ENCODE peak calls at places on chromosomes 13 and 19, in six cellular contexts. M is cardiac muscle cell, T is psoas muscle, Q is tibial nerve, L is MCF 10A, Y is progenitor cell of endocrine pancreas. E is an unnamed sample.

GRCh38 chr13:40668335-40668734 is 1.9 kb upstream of the FOXO1 start:
- DNase-seq in M (peak; percentile 41), T (peak; percentile 79), Q (peak; percentile 63), L (no peak), Y (no peak), E (peak; percentile 28)

GRCh38 chr13:85040176-85040660 is 759.0 kb downstream of the SLITRK6 start:
- DNase-seq in M (no peak), T (no peak), Q (no peak), L (no peak), Y (no peak), E (no peak)

GRCh38 chr13:22168437-22168836 is 497.6 kb downstream of the FGF9 start:
- DNase-seq in M (no peak), T (no peak), Q (no peak), L (no peak), Y (no peak), E (no peak)

GRCh38 chr13:41587490-41587889 is 130.1 kb downstream of the RGCC start:
- DNase-seq in M (no peak), T (no peak), Q (no peak), L (no peak), Y (no peak), E (no peak)

GRCh38 chr13:89695343-89696257 is 1651.9 kb upstream of the MIR17HG start:
- DNase-seq in M (peak; percentile 60), T (no peak), Q (peak; percentile 35), L (peak; percentile 66), Y (peak; percentile 42), E (peak; percentile 62)

GRCh38 chr13:46831588-46832194 is 34.7 kb upstream of the ESD start:
- DNase-seq in M (peak; percentile 71), T (no peak), Q (peak; percentile 69), L (peak; percentile 62), Y (peak; percentile 27), E (peak; percentile 38)

GRCh38 chr19:37243206-37243632 is 25.2 kb downstream of the ZNF383 start:
- DNase-seq in M (no peak), T (no peak), Q (no peak), L (peak; percentile 2), Y (no peak), E (no peak)

GRCh38 chr13:20489185-20489820 is 36.4 kb downstream of the CRYL1 start:
- DNase-seq in M (no peak), T (no peak), Q (peak; percentile 50), L (no peak), Y (no peak), E (no peak)

GRCh38 chr13:35349673-35350278 is 126.7 kb downstream of the MAB21L1 start:
- DNase-seq in M (peak; percentile 25), T (no peak), Q (no peak), L (peak; percentile 11), Y (no peak), E (no peak)

GRCh38 chr13:35107535-35107934 is 165.5 kb downstream of the NBEA start:
- DNase-seq in M (no peak), T (no peak), Q (no peak), L (no peak), Y (no peak), E (no peak)

GRCh38 chr19:5436101-5436947 is 18.9 kb upstream of the ZNRF4 start:
- DNase-seq in M (peak; percentile 78), T (no peak), Q (no peak), L (no peak), Y (peak; percentile 87), E (peak; percentile 94)

GRCh38 chr13:48770372-48770771 is 116.6 kb downstream of the CYSLTR2 start:
- DNase-seq in M (no peak), T (no peak), Q (no peak), L (no peak), Y (no peak), E (no peak)

GRCh38 chr13:69008503-69008902 is 1099.1 kb upstream of the ATXN8OS start:
- DNase-seq in M (no peak), T (no peak), Q (no peak), L (no peak), Y (no peak), E (no peak)

GRCh38 chr13:27375686-27376326 is 48.6 kb upstream of the GTF3A start:
- DNase-seq in M (peak; percentile 82), T (peak; percentile 62), Q (peak; percentile 67), L (peak; percentile 68), Y (peak; percentile 63), E (peak; percentile 83)

GRCh38 chr13:44649118-44649455 is 73.0 kb upstream of the TSC22D1 start:
- DNase-seq in M (no peak), T (no peak), Q (no peak), L (no peak), Y (no peak), E (no peak)

GRCh38 chr13:54845351-54845965 is 1816.8 kb downstream of the OLFM4 start:
- DNase-seq in M (no peak), T (no peak), Q (no peak), L (no peak), Y (no peak), E (no peak)

GRCh38 chr13:111973186-111974064 is 93.5 kb upstream of the SOX1 start:
- DNase-seq in M (no peak), T (no peak), Q (no peak), L (no peak), Y (no peak), E (peak; percentile 50)

GRCh38 chr19:7326105-7326877 is 22.4 kb upstream of the ARHGEF18 start:
- DNase-seq in M (peak; percentile 21), T (no peak), Q (peak; percentile 16), L (peak; percentile 57), Y (no peak), E (no peak)

GRCh38 chr19:9061879-9062278 is 25.0 kb upstream of the OR1M1 start:
- DNase-seq in M (no peak), T (no peak), Q (no peak), L (peak; percentile 44), Y (no peak), E (no peak)

GRCh38 chr19:33039108-33039599 is 25.5 kb downstream of the RHPN2 start:
- DNase-seq in M (no peak), T (no peak), Q (no peak), L (no peak), Y (no peak), E (no peak)

GRCh38 chr13:43831088-43831487 is 44.3 kb upstream of the ENOX1 start:
- DNase-seq in M (peak; percentile 83), T (no peak), Q (no peak), L (peak; percentile 36), Y (no peak), E (no peak)

GRCh38 chr19:38070573-38070972 is 153.4 kb downstream of the DPF1 start:
- DNase-seq in M (peak; percentile 30), T (no peak), Q (no peak), L (peak; percentile 55), Y (no peak), E (no peak)

GRCh38 chr19:4976412-4977298 is 7.7 kb downstream of the KDM4B start:
- DNase-seq in M (peak; percentile 99), T (peak; percentile 93), Q (peak; percentile 85), L (peak; percentile 97), Y (no peak), E (peak; percentile 53)

GRCh38 chr19:8451885-8452284 is 7.1 kb downstream of the HNRNPM start:
- DNase-seq in M (peak; percentile 36), T (no peak), Q (no peak), L (peak; percentile 82), Y (no peak), E (no peak)

GRCh38 chr19:2424686-2425621 is 2.4 kb downstream of the TIMM13 start:
- DNase-seq in M (peak; percentile 81), T (peak; percentile 79), Q (no peak), L (no peak), Y (peak; percentile 61), E (peak; percentile 87)

GRCh38 chr19:45753548-45753947 is 15.5 kb downstream of the SIX5 start:
- DNase-seq in M (no peak), T (no peak), Q (no peak), L (no peak), Y (no peak), E (no peak)
- TF ChIP-seq CTCF in M (no peak), T (no peak), Q (no peak), L (no peak), Y (no peak), E (no peak)

GRCh38 chr13:30892966-30893365 is 13.1 kb upstream of the MEDAG start:
- DNase-seq in M (peak; percentile 75), T (peak; percentile 85), Q (peak; percentile 59), L (peak; percentile 26), Y (peak; percentile 21), E (peak; percentile 73)
- TF ChIP-seq CTCF in M (peak; percentile 76), T (peak; percentile 8), Q (peak; percentile 21), L (peak; percentile 26), Y (peak; percentile 59), E (peak; percentile 65)

GRCh38 chr19:49165865-49166301 is 8.3 kb downstream of the TRPM4 start:
- DNase-seq in M (no peak), T (peak; percentile 55), Q (no peak), L (no peak), Y (no peak), E (peak; percentile 20)
- TF ChIP-seq CTCF in M (no peak), T (no peak), Q (no peak), L (no peak), Y (no peak), E (no peak)

GRCh38 chr13:49791753-49792549 is 531 bp downstream of the KPNA3 start:
- DNase-seq in M (peak; percentile 53), T (no peak), Q (peak; percentile 21), L (peak; percentile 43), Y (peak; percentile 40), E (peak; percentile 72)

GRCh38 chr13:49789961-49790360 is 2.5 kb downstream of the KPNA3 start:
- DNase-seq in M (no peak), T (no peak), Q (no peak), L (no peak), Y (no peak), E (no peak)

GRCh38 chr13:49791214-49791752 is 1.2 kb downstream of the KPNA3 start:
- DNase-seq in M (peak; percentile 42), T (no peak), Q (peak; percentile 16), L (peak; percentile 47), Y (no peak), E (no peak)

GRCh38 chr13:49792550-49793324 is at the start of gene KPNA3:
- DNase-seq in M (peak; percentile 98), T (peak; percentile 98), Q (peak; percentile 88), L (peak; percentile 96), Y (peak; percentile 83), E (peak; percentile 95)
- TF ChIP-seq CTCF in M (no peak), T (no peak), Q (peak; percentile 42), L (no peak), Y (peak; percentile 28), E (no peak)

GRCh38 chr13:62626771-62627170 is 1211.1 kb upstream of the PCDH20 start:
- DNase-seq in M (no peak), T (no peak), Q (no peak), L (peak; percentile 8), Y (no peak), E (no peak)
- TF ChIP-seq CTCF in M (peak; percentile 3), T (no peak), Q (no peak), L (no peak), Y (peak; percentile 12), E (no peak)

E was measured in glutamatergic neuron.